ENCODE peak calls at places on chromosomes 5 and 9, in seven cellular contexts. R is A549, U is lower leg skin, L is endodermal cell, N is fibroblast of the aortic adventitia, E is cardiac fibroblast, S is choroid plexus epithelial cell. M is an unnamed sample.

GRCh38 chr5:101288633-101289032 is 385.6 kb upstream of the ST8SIA4 start:
- DNase-seq in R (no peak), U (no peak), L (no peak), N (no peak), E (no peak), S (no peak), M (no peak)

GRCh38 chr5:73596705-73597328 is 29.2 kb upstream of the ARHGEF28 start:
- DNase-seq in R (peak), U (no peak), L (peak), N (peak), E (peak), S (peak), M (no peak)

GRCh38 chr5:56319281-56320242 is 86.4 kb upstream of the ANKRD55 start:
- DNase-seq in R (no peak), U (peak), L (no peak), N (no peak), E (peak), S (peak), M (peak)

GRCh38 chr9:111148994-111149759 is 110.9 kb upstream of the LPAR1 start:
- DNase-seq in R (peak), U (peak), L (no peak), N (peak), E (no peak), S (peak), M (no peak)

GRCh38 chr5:103573411-103573810 is 10.8 kb upstream of the NUDT12 start:
- DNase-seq in R (no peak), U (no peak), L (peak), N (no peak), E (no peak), S (no peak), M (no peak)

GRCh38 chr9:97412628-97413382 is 909 bp downstream of the TDRD7 start:
- DNase-seq in R (no peak), U (no peak), L (no peak), N (peak), E (peak), S (peak), M (no peak)

GRCh38 chr5:2167671-2168070 is 284.9 kb upstream of the IRX4 start:
- DNase-seq in R (no peak), U (no peak), L (no peak), N (no peak), E (no peak), S (no peak), M (no peak)

GRCh38 chr5:116303810-116304209 is 219.0 kb downstream of the COMMD10 start:
- DNase-seq in R (no peak), U (no peak), L (no peak), N (no peak), E (no peak), S (no peak), M (no peak)

GRCh38 chr5:171521679-171522078 is 102.2 kb downstream of the FGF18 start:
- DNase-seq in R (no peak), U (no peak), L (peak), N (no peak), E (no peak), S (no peak), M (no peak)

GRCh38 chr9:21579209-21579608 is 97.1 kb upstream of the IFNE start:
- DNase-seq in R (peak), U (no peak), L (no peak), N (peak), E (no peak), S (peak), M (no peak)

GRCh38 chr9:111078391-111079038 is 40.2 kb upstream of the LPAR1 start:
- DNase-seq in R (no peak), U (no peak), L (no peak), N (peak), E (no peak), S (peak), M (no peak)

GRCh38 chr5:154962494-154962893 is 21.6 kb downstream of the MRPL22 start:
- DNase-seq in R (peak), U (no peak), L (no peak), N (no peak), E (no peak), S (no peak), M (no peak)

GRCh38 chr5:75023368-75024159 is 28.8 kb downstream of the GCNT4 start:
- DNase-seq in R (no peak), U (no peak), L (no peak), N (no peak), E (no peak), S (peak), M (no peak)

GRCh38 chr9:88593537-88594185 is 58.7 kb downstream of the NXNL2 start:
- DNase-seq in R (peak), U (peak), L (no peak), N (peak), E (peak), S (peak), M (peak)

GRCh38 chr9:22049411-22049810 is 40.3 kb upstream of the CDKN2B start:
- DNase-seq in R (no peak), U (no peak), L (no peak), N (peak), E (peak), S (peak), M (no peak)

GRCh38 chr5:53035868-53036381 is 46.8 kb downstream of the ITGA2 start:
- DNase-seq in R (peak), U (no peak), L (peak), N (peak), E (no peak), S (peak), M (no peak)

GRCh38 chr9:121573717-121574485 is 74.3 kb upstream of the GGTA1 start:
- DNase-seq in R (no peak), U (no peak), L (peak), N (no peak), E (no peak), S (no peak), M (no peak)

GRCh38 chr5:43255704-43256103 is 57.5 kb downstream of the HMGCS1 start:
- DNase-seq in R (no peak), U (no peak), L (no peak), N (no peak), E (no peak), S (no peak), M (no peak)

DNA sequence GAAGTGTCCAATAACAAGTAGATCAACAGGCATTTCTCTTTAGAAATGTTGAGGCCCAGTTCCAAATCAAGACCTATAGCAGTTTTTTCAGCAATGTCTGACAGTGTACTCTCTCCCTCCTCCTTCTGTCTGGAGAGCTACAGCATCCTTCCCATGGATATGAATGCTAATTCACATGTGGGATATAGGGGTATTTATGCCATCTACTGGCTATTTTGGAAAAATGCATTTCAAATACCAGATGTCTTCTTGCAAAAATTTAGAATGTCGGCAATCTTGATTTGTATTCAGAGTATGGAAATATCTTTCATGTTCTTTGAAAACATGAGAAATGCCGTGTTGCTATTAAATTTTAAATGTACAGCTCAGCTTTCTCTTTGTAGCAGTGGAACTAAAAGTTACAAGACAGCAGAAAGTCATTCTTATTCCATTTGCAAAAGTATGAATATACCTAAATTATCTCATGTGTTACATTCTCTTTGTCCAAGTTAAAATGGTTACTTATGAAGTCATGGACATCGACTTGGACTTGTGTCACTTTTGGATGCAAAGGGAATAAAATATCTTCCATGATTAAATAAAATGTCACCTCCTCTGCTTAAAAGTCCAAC is 647.8 kb downstream of the TAF11L14 start:
- DNase-seq in R (peak), U (no peak), L (no peak), N (peak), E (peak), S (peak), M (no peak)
- TF ChIP-seq CTCF in R (peak), U (no peak), L (peak), N (peak), E (peak), S (peak), M (peak)

GRCh38 chr5:95241155-95241554 is 43.7 kb downstream of the MCTP1 start:
- DNase-seq in R (no peak), U (no peak), L (no peak), N (no peak), E (no peak), S (no peak), M (no peak)

GRCh38 chr5:95241635-95242034 is 43.3 kb downstream of the MCTP1 start:
- DNase-seq in R (no peak), U (no peak), L (no peak), N (no peak), E (no peak), S (no peak), M (no peak)

GRCh38 chr5:95235439-95235982 is 49.4 kb downstream of the MCTP1 start:
- DNase-seq in R (no peak), U (no peak), L (no peak), N (no peak), E (no peak), S (no peak), M (no peak)

GRCh38 chr5:95237324-95237723 is 47.6 kb downstream of the MCTP1 start:
- DNase-seq in R (no peak), U (no peak), L (no peak), N (no peak), E (no peak), S (peak), M (no peak)

DNA sequence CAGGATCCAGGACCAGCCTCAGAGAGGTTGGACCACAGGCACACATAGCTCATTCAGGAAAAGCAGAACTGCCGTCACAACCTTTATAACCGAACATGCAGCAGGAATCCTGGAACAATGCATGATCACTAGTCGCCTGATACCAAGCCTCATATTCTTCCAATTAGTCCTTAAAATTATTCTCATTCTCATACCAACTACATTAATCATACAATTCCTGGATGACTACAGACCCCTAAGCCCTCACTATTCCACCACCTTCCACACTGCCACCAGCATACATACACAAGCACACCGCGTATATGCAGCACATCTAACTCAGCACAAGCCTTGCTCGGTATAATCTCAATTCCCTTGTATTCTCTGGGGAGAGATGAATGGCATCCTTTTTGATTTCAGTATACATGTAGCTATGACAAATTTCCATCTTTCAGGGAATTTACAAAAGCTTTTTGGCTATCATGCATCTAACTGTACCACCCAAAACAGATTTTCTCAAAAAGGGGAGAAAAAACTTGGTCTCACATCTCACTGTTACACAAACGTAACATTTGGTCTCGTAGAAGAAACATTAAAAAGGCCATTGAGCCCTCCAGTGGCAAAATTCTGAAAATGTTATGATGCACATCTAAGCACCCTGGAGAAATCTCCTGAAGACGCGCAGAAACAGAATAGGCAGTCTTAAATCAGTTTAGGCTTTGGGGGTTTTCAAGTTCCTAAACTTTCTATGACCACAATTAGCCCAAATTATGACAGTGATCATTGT is 46.2 kb downstream of the MCTP1 start:
- DNase-seq in R (peak), U (no peak), L (no peak), N (peak), E (peak), S (peak), M (no peak)
- TF ChIP-seq CTCF in R (peak), U (no peak), L (peak), N (peak), E (peak), S (peak), M (peak)

GRCh38 chr9:133098104-133098754 is 22.8 kb downstream of the RALGDS start:
- DNase-seq in R (no peak), U (no peak), L (no peak), N (no peak), E (no peak), S (no peak), M (no peak)

GRCh38 chr9:133098871-133099270 is 22.2 kb downstream of the RALGDS start:
- DNase-seq in R (no peak), U (no peak), L (no peak), N (no peak), E (no peak), S (no peak), M (no peak)

GRCh38 chr9:133090752-133091325 is 29.1 kb downstream of the CEL start:
- DNase-seq in R (no peak), U (no peak), L (no peak), N (no peak), E (no peak), S (no peak), M (no peak)

GRCh38 chr9:133090187-133090586 is 28.4 kb downstream of the CEL start:
- DNase-seq in R (no peak), U (no peak), L (no peak), N (no peak), E (no peak), S (no peak), M (no peak)

GRCh38 chr9:133094842-133095393 is 26.1 kb downstream of the RALGDS start:
- DNase-seq in R (no peak), U (no peak), L (no peak), N (no peak), E (no peak), S (no peak), M (no peak)
- TF ChIP-seq CTCF in R (no peak), U (no peak), L (peak), N (no peak), E (no peak), S (no peak), M (no peak)

GRCh38 chr5:122076669-122077450 is 1.2 kb downstream of the LOX start:
- DNase-seq in R (peak), U (peak), L (peak), N (peak), E (peak), S (peak), M (peak)
- TF ChIP-seq CTCF in R (peak), U (no peak), L (peak), N (peak), E (peak), S (peak), M (peak)

GRCh38 chr9:79129865-79130480 is 441.8 kb upstream of the TLE4 start:
- DNase-seq in R (peak), U (peak), L (peak), N (peak), E (peak), S (peak), M (peak)
- TF ChIP-seq CTCF in R (peak), U (no peak), L (peak), N (peak), E (peak), S (peak), M (peak)

GRCh38 chr5:87560528-87560927 is 147.8 kb upstream of the CCNH start:
- DNase-seq in R (no peak), U (no peak), L (no peak), N (no peak), E (no peak), S (no peak), M (no peak)
- TF ChIP-seq CTCF in R (no peak), U (no peak), L (no peak), N (no peak), E (no peak), S (no peak), M (no peak)

DNA sequence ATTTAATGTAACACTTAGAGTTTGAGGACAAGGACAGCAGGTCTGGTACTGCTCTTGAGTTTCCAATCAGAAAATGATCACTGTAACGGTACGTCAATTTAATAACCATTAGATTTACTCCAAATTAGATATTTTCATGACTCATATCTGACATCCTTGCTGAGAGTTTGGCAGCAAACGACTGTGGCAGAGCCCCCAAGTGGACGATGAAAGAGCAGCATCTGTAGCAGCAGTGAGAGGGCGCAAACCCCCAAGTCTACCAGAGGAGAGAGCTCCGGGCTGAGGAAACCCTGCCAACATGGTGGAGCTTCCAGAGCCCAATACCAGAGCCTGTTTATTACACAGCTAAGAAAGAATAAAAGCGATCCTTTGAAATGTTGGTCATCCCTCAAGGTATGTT is 73.2 kb upstream of the EPB41L4A start:
- DNase-seq in R (peak), U (no peak), L (peak), N (peak), E (peak), S (peak), M (no peak)
- TF ChIP-seq CTCF in R (peak), U (no peak), L (peak), N (peak), E (peak), S (peak), M (peak)

GRCh38 chr9:37333288-37333687 is 89.2 kb upstream of the GRHPR start:
- DNase-seq in R (no peak), U (no peak), L (no peak), N (no peak), E (no peak), S (no peak), M (no peak)
- TF ChIP-seq CTCF in R (no peak), U (no peak), L (peak), N (no peak), E (peak), S (no peak), M (no peak)

GRCh38 chr5:84381501-84382362 is 2.9 kb downstream of the EDIL3 start:
- DNase-seq in R (no peak), U (peak), L (no peak), N (peak), E (no peak), S (peak), M (peak)

GRCh38 chr5:84378961-84379360 is 5.7 kb downstream of the EDIL3 start:
- DNase-seq in R (no peak), U (no peak), L (no peak), N (peak), E (peak), S (peak), M (no peak)

GRCh38 chr5:84378420-84378819 is 6.3 kb downstream of the EDIL3 start:
- DNase-seq in R (no peak), U (no peak), L (no peak), N (peak), E (peak), S (peak), M (no peak)

GRCh38 chr5:84382363-84383295 is 2.1 kb downstream of the EDIL3 start:
- DNase-seq in R (peak), U (peak), L (peak), N (peak), E (peak), S (peak), M (peak)

GRCh38 chr5:84379749-84380148 is 4.9 kb downstream of the EDIL3 start:
- DNase-seq in R (no peak), U (no peak), L (no peak), N (peak), E (peak), S (peak), M (no peak)
- TF ChIP-seq CTCF in R (no peak), U (no peak), L (peak), N (peak), E (peak), S (peak), M (peak)